ENCODE peak calls at places on chromosomes 6 and 20, in eight cellular contexts. Z is G401; O is activated CD8-positive, alpha-beta memory T cell treated with anti-CD3 and anti-CD28 coated beads, Interleukin-2, amount 50 U/mL, for 4 hours; N is GM23338; E is NCI-H1092; M is ELR; C is WTC11; U is nucleus accumbens. T is an unnamed sample.

GRCh38 chr6:117548797-117549301 is 53.5 kb downstream of the GOPC start:
- DNase-seq in Z (no peak), O (peak), N (peak), E (no peak), M (peak), C (no peak), U (no peak), T (no peak)

GRCh38 chr20:4090756-4091331 is 75.5 kb upstream of the RNF24 start:
- DNase-seq in Z (no peak), O (no peak), N (no peak), E (no peak), M (peak), C (no peak), U (no peak), T (no peak)

GRCh38 chr6:20706293-20707165 is 172.3 kb downstream of the CDKAL1 start:
- DNase-seq in Z (no peak), O (no peak), N (no peak), E (peak), M (peak), C (no peak), U (no peak), T (no peak)

GRCh38 chr6:138654715-138655634 is 118.6 kb upstream of the CCDC28A start:
- DNase-seq in Z (no peak), O (no peak), N (no peak), E (no peak), M (peak), C (no peak), U (no peak), T (no peak)

GRCh38 chr20:35345189-35345588 is 53.0 kb upstream of the FAM83C start:
- DNase-seq in Z (no peak), O (no peak), N (no peak), E (no peak), M (no peak), C (no peak), U (no peak), T (no peak)

GRCh38 chr6:3534599-3534998 is 77.7 kb upstream of the SLC22A23 start:
- DNase-seq in Z (no peak), O (no peak), N (no peak), E (no peak), M (peak), C (no peak), U (no peak), T (no peak)

GRCh38 chr6:100344761-100345160 is 120.0 kb downstream of the SIM1 start:
- DNase-seq in Z (no peak), O (no peak), N (no peak), E (no peak), M (peak), C (no peak), U (no peak), T (no peak)

GRCh38 chr6:100880149-100880900 is 804 bp downstream of the ASCC3 start:
- DNase-seq in Z (no peak), O (no peak), N (no peak), E (no peak), M (peak), C (no peak), U (no peak), T (no peak)

T was measured in natural killer cell treated with Interleukin-12 subunit alpha and Interleukin-12 subunit beta and Interleukin-15 and Interleukin-18, amount 100 ng/mL, for 72 hours.